ENCODE peak calls at places on chromosomes 1 and 21, in eight cellular contexts. Y, T, M, N, K, O, Q and D are unnamed samples.

GRCh38 chr1:176696689-176697088 is 233.7 kb downstream of the PAPPA2 start:
- DNase-seq in K (no peak), Q (no peak), Y (no peak), M (no peak), N (no peak), O (no peak), T (no peak), D (no peak)

GRCh38 chr1:160127865-160128523 is 12.4 kb downstream of the ATP1A2 start:
- DNase-seq in N (no peak), Y (peak), Q (no peak), T (no peak), K (no peak), O (peak), M (no peak), D (no peak)

GRCh38 chr1:13593511-13594131 is 10.0 kb downstream of the PDPN start:
- DNase-seq in M (peak), K (no peak), Q (no peak), O (peak), T (peak), N (no peak), Y (peak), D (peak)

GRCh38 chr1:151993084-151993733 is 450 bp downstream of the S100A10 start:
- DNase-seq in Y (peak), N (peak), O (peak), T (peak), M (peak), K (peak), Q (no peak), D (peak)

GRCh38 chr1:234963180-234963903 is 165.3 kb downstream of the TOMM20 start:
- DNase-seq in M (no peak), N (peak), T (peak), O (peak), Q (no peak), Y (peak), K (peak), D (no peak)

GRCh38 chr1:1624443-1625403 is 7.2 kb upstream of the MMP23B start:
- DNase-seq in O (peak), Q (no peak), M (no peak), N (peak), K (no peak), Y (no peak), T (no peak), D (no peak)

GRCh38 chr1:204461331-204462228 is 33.0 kb downstream of the PIK3C2B start:
- DNase-seq in M (no peak), Q (no peak), N (peak), O (peak), T (no peak), Y (peak), K (no peak), D (no peak)

GRCh38 chr1:86542626-86543025 is 4.3 kb upstream of the CLCA4 start:
- DNase-seq in M (no peak), O (no peak), T (no peak), K (peak), Q (peak), N (no peak), Y (peak), D (no peak)

GRCh38 chr1:241130881-241131280 is 226.1 kb downstream of the RGS7 start:
- DNase-seq in N (no peak), T (no peak), K (no peak), M (no peak), O (no peak), Y (no peak), Q (no peak), D (no peak)

GRCh38 chr1:168442931-168443330 is 100.9 kb downstream of the XCL2 start:
- DNase-seq in O (no peak), M (no peak), K (no peak), Y (no peak), N (no peak), Q (no peak), T (no peak), D (no peak)

GRCh38 chr1:231803353-231803752 is 176.8 kb downstream of the DISC1 start:
- DNase-seq in M (no peak), T (peak), O (peak), Y (no peak), N (no peak), K (no peak), Q (no peak), D (no peak)

GRCh38 chr1:2037314-2037979 is 12.8 kb upstream of the PRKCZ start:
- DNase-seq in T (no peak), M (no peak), O (no peak), N (no peak), Y (no peak), Q (no peak), K (no peak), D (no peak)

GRCh38 chr1:17314491-17314971 is 6.5 kb downstream of the PADI4 start:
- DNase-seq in N (no peak), Y (no peak), Q (no peak), O (peak), T (no peak), K (no peak), M (no peak), D (no peak)

GRCh38 chr1:209702832-209703231 is 1.8 kb upstream of the HSD11B1 start:
- DNase-seq in O (no peak), Y (no peak), N (no peak), K (no peak), M (no peak), Q (no peak), T (no peak), D (no peak)

GRCh38 chr1:2962061-2962460 is 59.2 kb upstream of the ACTRT2 start:
- DNase-seq in Q (no peak), Y (no peak), N (no peak), O (no peak), T (no peak), K (no peak), M (no peak), D (no peak)

GRCh38 chr21:34871026-34871908 is 177.8 kb downstream of the RUNX1 start:
- DNase-seq in Y (no peak), O (no peak), N (no peak), T (no peak), Q (no peak), M (no peak), K (no peak), D (no peak)

GRCh38 chr1:1079408-1080121 is 5.5 kb upstream of the RNF223 start:
- DNase-seq in T (peak), Y (peak), O (peak), K (peak), M (peak), Q (peak), N (peak), D (peak)

GRCh38 chr1:228276361-228276831 is 68.6 kb downstream of the OBSCN start:
- DNase-seq in O (peak), Q (no peak), Y (no peak), M (no peak), N (no peak), T (no peak), K (no peak), D (no peak)

GRCh38 chr1:161305872-161306519 is 3.8 kb downstream of the MPZ start:
- DNase-seq in M (peak), O (peak), N (peak), K (no peak), Q (peak), T (peak), Y (peak), D (peak)

GRCh38 chr1:232579461-232579860 is 50.5 kb downstream of the SIPA1L2 start:
- DNase-seq in T (no peak), Q (no peak), N (no peak), K (no peak), Y (no peak), M (no peak), O (no peak), D (no peak)

GRCh38 chr1:235502601-235503332 is 1.5 kb downstream of the B3GALNT2 start:
- DNase-seq in Y (peak), T (no peak), Q (peak), N (peak), K (no peak), M (no peak), O (peak), D (no peak)

GRCh38 chr1:9195651-9196050 is 38.9 kb upstream of the H6PD start:
- DNase-seq in N (no peak), Y (no peak), M (no peak), T (no peak), O (no peak), K (no peak), Q (no peak), D (no peak)

GRCh38 chr21:37848721-37849490 is 67.4 kb downstream of the KCNJ6 start:
- DNase-seq in T (no peak), O (peak), M (no peak), Q (no peak), Y (no peak), K (no peak), N (no peak), D (no peak)

GRCh38 chr1:70745199-70745598 is 302.4 kb downstream of the PTGER3 start:
- DNase-seq in Y (peak), T (no peak), O (no peak), M (no peak), Q (no peak), K (no peak), N (no peak), D (no peak)

GRCh38 chr1:116246174-116246573 is 126.9 kb upstream of the ATP1A1 start:
- DNase-seq in Q (no peak), N (no peak), T (no peak), K (no peak), M (no peak), O (no peak), Y (no peak), D (no peak)

GRCh38 chr1:115828101-115829022 is 12.6 kb downstream of the NHLH2 start:
- DNase-seq in M (peak), Y (no peak), O (peak), N (no peak), T (no peak), Q (no peak), K (no peak), D (peak)

GRCh38 chr1:32275424-32275823 is 16.5 kb upstream of the HDAC1 start:
- DNase-seq in Y (peak), T (no peak), M (no peak), O (peak), K (no peak), Q (no peak), N (no peak), D (no peak)

GRCh38 chr1:36761073-36761472 is 273.2 kb downstream of the GRIK3 start:
- DNase-seq in O (no peak), T (no peak), N (no peak), M (no peak), K (no peak), Y (no peak), Q (no peak), D (no peak)

GRCh38 chr1:95375201-95375600 is 141.2 kb downstream of the RWDD3 start:
- DNase-seq in O (no peak), T (no peak), M (no peak), Y (no peak), K (no peak), Q (no peak), N (no peak), D (no peak)

GRCh38 chr21:28464095-28464494 is 528.6 kb downstream of the LTN1 start:
- DNase-seq in T (no peak), Y (no peak), N (no peak), Q (no peak), O (no peak), K (no peak), M (no peak), D (no peak)

GRCh38 chr1:67815303-67816095 is 17.8 kb downstream of the GNG12 start:
- DNase-seq in Y (peak), Q (peak), O (peak), K (peak), N (no peak), M (no peak), T (peak), D (no peak)

GRCh38 chr1:161196521-161197451 is 2.1 kb downstream of the ADAMTS4 start:
- DNase-seq in K (no peak), N (no peak), Y (no peak), T (no peak), M (peak), O (peak), Q (no peak), D (peak)

GRCh38 chr1:10020668-10021067 is 12.1 kb upstream of the UBE4B start:
- DNase-seq in T (no peak), Q (no peak), M (no peak), Y (no peak), K (no peak), O (peak), N (no peak), D (no peak)

DNA sequence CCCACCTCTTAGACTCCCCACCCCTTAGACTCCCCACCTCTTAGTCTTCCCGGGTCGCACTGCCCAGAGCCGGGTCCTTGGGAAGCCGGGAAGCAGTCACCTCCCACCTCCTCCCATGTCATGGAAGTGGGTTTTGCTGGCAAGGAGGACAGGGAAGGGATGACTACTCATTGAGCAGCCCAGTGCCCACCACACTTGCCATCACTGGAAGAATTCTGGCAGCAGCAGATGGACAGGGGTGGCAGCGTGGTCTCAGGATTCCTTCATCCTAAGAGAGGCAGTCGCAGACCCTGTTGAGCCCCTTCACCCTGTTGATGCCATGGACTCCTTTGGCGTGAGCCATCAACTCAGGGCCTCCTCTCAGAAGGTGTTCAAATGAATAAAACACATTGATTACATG is 140.8 kb downstream of the PGBD5 start:
- DNase-seq in Y (no peak), K (no peak), N (no peak), Q (no peak), T (peak), O (no peak), M (no peak), D (no peak)
- TF ChIP-seq CTCF in Y (no peak), K (no peak), N (no peak), Q (no peak), T (no peak), O (no peak), M (no peak), D (no peak)

GRCh38 chr1:56515898-56516538 is 63.3 kb downstream of the PLPP3 start:
- DNase-seq in Q (no peak), M (no peak), Y (no peak), O (no peak), T (no peak), K (no peak), N (no peak), D (no peak)

GRCh38 chr1:56510642-56511021 is 68.7 kb downstream of the PLPP3 start:
- DNase-seq in Y (no peak), M (no peak), Q (no peak), N (no peak), O (no peak), K (no peak), T (no peak), D (no peak)

GRCh38 chr1:56511323-56511722 is 68.0 kb downstream of the PLPP3 start:
- DNase-seq in Q (no peak), K (no peak), O (no peak), T (no peak), M (no peak), Y (no peak), N (no peak), D (no peak)

GRCh38 chr1:56509713-56510641 is 69.4 kb downstream of the PLPP3 start:
- DNase-seq in T (no peak), Q (no peak), Y (no peak), O (no peak), K (no peak), M (no peak), N (no peak), D (peak)

DNA sequence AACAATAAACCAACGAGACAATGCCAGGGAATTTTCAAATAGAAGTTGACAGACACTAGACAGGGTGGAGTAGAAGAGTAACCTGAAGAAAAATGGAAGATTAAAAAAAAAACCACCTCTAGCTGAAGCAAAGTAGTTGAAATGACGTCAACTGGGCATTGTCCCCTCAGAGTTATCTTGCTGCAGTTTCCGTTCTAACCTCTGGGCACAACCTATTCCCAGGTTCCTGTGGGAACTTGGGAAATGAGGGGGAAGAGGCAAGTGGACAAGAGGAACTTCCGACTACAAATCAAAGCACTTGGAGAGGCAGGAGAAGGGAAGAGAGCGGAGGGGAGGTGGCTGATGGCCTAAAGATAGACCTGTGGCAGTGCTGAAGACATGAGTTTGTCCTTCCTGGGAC is 66.3 kb downstream of the PLPP3 start:
- DNase-seq in Y (no peak), N (no peak), O (peak), Q (no peak), M (no peak), K (no peak), T (no peak), D (no peak)
- TF ChIP-seq CTCF in Y (no peak), N (no peak), O (no peak), Q (no peak), M (no peak), K (no peak), T (no peak), D (no peak)

GRCh38 chr21:42194863-42195262 is 24.1 kb upstream of the ABCG1 start:
- DNase-seq in N (no peak), O (no peak), Q (no peak), M (no peak), K (no peak), T (no peak), Y (no peak), D (no peak)

GRCh38 chr21:42191978-42192595 is 26.9 kb upstream of the ABCG1 start:
- DNase-seq in Y (peak), T (no peak), K (no peak), M (no peak), O (no peak), N (no peak), Q (no peak), D (no peak)

GRCh38 chr21:42193721-42194120 is 25.2 kb upstream of the ABCG1 start:
- DNase-seq in N (no peak), K (no peak), Q (no peak), T (no peak), O (no peak), Y (peak), M (no peak), D (no peak)

GRCh38 chr21:42193131-42193671 is 25.7 kb upstream of the ABCG1 start:
- DNase-seq in O (peak), M (no peak), T (no peak), Q (no peak), K (no peak), N (no peak), Y (peak), D (no peak)

DNA sequence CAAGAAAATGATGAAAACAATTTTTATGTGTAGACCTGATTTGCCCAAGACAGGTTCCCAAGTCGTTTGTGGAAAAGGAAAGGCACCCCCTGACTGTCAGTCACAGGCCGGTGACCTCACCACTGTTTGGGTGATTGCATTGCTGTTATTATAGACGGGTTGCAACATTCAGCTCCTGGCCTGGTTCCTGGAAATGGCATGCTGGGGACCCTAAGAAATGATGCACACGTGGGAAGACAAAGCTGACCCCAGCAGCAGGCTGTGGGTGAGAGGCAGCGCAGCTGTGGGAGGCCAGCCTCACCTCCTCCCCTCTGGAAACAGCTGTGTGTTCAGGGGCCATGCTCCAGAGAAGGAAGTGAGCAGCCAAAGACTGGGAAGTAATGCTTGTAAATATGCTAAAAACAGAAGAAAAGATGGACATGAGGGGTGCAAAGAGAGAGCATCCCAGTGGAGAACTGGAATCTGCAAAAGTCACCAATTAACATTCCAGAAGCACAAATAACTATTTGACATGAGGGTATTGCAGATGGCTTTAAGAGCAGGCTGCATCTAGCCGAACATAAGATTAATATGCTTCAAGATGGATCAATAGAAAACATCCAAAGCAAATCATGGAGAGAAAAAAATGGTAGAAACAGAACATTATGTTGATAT is 23.4 kb upstream of the ABCG1 start:
- DNase-seq in M (no peak), N (no peak), Y (peak), O (peak), K (no peak), Q (no peak), T (peak), D (no peak)
- TF ChIP-seq CTCF in M (no peak), N (no peak), Y (no peak), O (no peak), K (no peak), Q (no peak), T (no peak), D (no peak)

DNA sequence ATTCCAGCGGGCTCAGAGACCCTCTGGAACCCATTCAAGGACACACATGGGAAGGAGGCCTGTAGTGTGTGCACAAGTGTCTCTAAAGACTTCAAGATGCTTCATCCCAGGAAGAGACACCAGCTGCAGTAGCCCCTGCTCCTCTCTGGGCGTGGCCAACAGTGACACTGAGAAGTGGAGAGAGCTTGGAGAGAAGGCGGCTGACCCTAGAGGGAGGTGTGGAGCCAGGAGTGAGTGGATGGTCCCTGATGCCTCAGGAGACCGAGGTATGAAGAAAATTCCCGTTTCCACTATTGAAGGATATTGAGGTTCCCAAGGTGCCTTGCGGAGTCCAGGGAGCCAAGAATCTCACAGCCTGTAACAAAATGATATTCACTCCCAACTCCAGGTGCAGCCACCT is 14.9 kb upstream of the TNNI1 start:
- DNase-seq in Y (no peak), K (peak), O (no peak), N (no peak), T (no peak), M (no peak), Q (no peak), D (peak)
- TF ChIP-seq CTCF in Y (no peak), K (no peak), O (peak), N (no peak), T (no peak), M (no peak), Q (no peak), D (no peak)

GRCh38 chr1:190634134-190634533 is 156.5 kb upstream of the BRINP3 start:
- DNase-seq in Y (no peak), Q (no peak), O (no peak), T (no peak), N (no peak), K (no peak), M (no peak), D (no peak)

GRCh38 chr1:190633488-190633887 is 155.8 kb upstream of the BRINP3 start:
- DNase-seq in M (no peak), Y (peak), K (no peak), Q (no peak), N (no peak), T (no peak), O (peak), D (no peak)
- TF ChIP-seq CTCF in M (no peak), Y (no peak), K (no peak), Q (no peak), N (peak), T (no peak), O (no peak), D (peak)

GRCh38 chr1:214658175-214658574 is 55.2 kb downstream of the CENPF start:
- DNase-seq in Q (no peak), M (no peak), O (no peak), T (no peak), Y (no peak), K (no peak), N (no peak), D (no peak)

GRCh38 chr1:214660190-214660589 is 57.2 kb downstream of the CENPF start:
- DNase-seq in T (no peak), N (no peak), K (no peak), Q (no peak), Y (no peak), M (no peak), O (no peak), D (no peak)

GRCh38 chr1:214657299-214657698 is 54.3 kb downstream of the CENPF start:
- DNase-seq in M (no peak), T (no peak), K (no peak), O (no peak), N (no peak), Q (no peak), Y (no peak), D (no peak)

GRCh38 chr1:214660900-214661299 is 57.9 kb downstream of the CENPF start:
- DNase-seq in K (no peak), Y (peak), T (no peak), O (peak), Q (no peak), N (no peak), M (peak), D (peak)

GRCh38 chr1:214658785-214659184 is 55.8 kb downstream of the CENPF start:
- DNase-seq in Y (peak), K (peak), T (no peak), M (no peak), Q (no peak), N (no peak), O (peak), D (peak)
- TF ChIP-seq CTCF in Y (peak), K (no peak), T (no peak), M (no peak), Q (peak), N (peak), O (peak), D (no peak)

GRCh38 chr1:182035097-182035770 is 26.3 kb downstream of the ZNF648 start:
- DNase-seq in K (no peak), Q (no peak), T (no peak), Y (no peak), O (no peak), N (no peak), M (no peak), D (no peak)
- TF ChIP-seq CTCF in K (no peak), Q (no peak), T (no peak), Y (no peak), O (no peak), N (peak), M (no peak), D (no peak)